ENCODE peak calls at places on chromosomes 4 and X, in six cellular contexts. P is HCT116; Z is activated naive CD4-positive, alpha-beta T cell; C is breast epithelium; A is spleen; M is astrocyte of the spinal cord. F is an unnamed sample.

GRCh38 chr4:3179126-3179706 is 69.7 kb upstream of the MSANTD1 start:
- DNase-seq in Z (no peak), P (no peak), A (no peak), C (no peak), M (no peak), F (no peak)

GRCh38 chr4:41693629-41694028 is 54.9 kb downstream of the PHOX2B start:
- DNase-seq in M (peak; percentile 50), P (no peak), A (no peak), C (no peak), Z (no peak), F (peak; percentile 53)

GRCh38 chrX:132209527-132209926 is 9.7 kb downstream of the RAP2C start:
- DNase-seq in A (no peak), C (no peak), M (peak; percentile 45), P (no peak), Z (no peak), F (peak; percentile 50)

GRCh38 chr4:174358823-174359222 is 75.1 kb downstream of the CEP44 start:
- DNase-seq in A (no peak), P (peak; percentile 4), Z (no peak), C (no peak), M (peak; percentile 77), F (no peak)

GRCh38 chr4:169116270-169116901 is 106.3 kb upstream of the CBR4 start:
- DNase-seq in A (no peak), M (peak; percentile 27), Z (no peak), P (no peak), C (no peak), F (no peak)

GRCh38 chrX:50905334-50905733 is 5.2 kb upstream of the BMP15 start:
- DNase-seq in Z (no peak), P (no peak), M (no peak), C (no peak), A (no peak), F (no peak)

GRCh38 chr4:33722800-33723511 is 2521.4 kb downstream of the ARAP2 start:
- DNase-seq in C (no peak), Z (no peak), A (no peak), M (no peak), P (no peak), F (no peak)

GRCh38 chr4:128565565-128566186 is 243.8 kb upstream of the JADE1 start:
- DNase-seq in C (no peak), M (no peak), Z (no peak), A (no peak), P (peak; percentile 46), F (peak; percentile 42)

GRCh38 chr4:126807132-126807531 is 825.6 kb upstream of the INTU start:
- DNase-seq in A (no peak), C (no peak), M (no peak), Z (no peak), P (no peak), F (no peak)

GRCh38 chr4:93731448-93731847 is 97.1 kb upstream of the ATOH1 start:
- DNase-seq in P (no peak), C (no peak), A (no peak), M (no peak), Z (no peak), F (no peak)

GRCh38 chr4:110634320-110635154 is 11.7 kb upstream of the PITX2 start:
- DNase-seq in Z (no peak), M (no peak), A (no peak), P (no peak), C (no peak), F (no peak)

GRCh38 chr4:111274486-111274885 is 651.6 kb upstream of the PITX2 start:
- DNase-seq in A (no peak), Z (no peak), C (no peak), M (no peak), P (no peak), F (no peak)